ENCODE peak calls at places on chromosomes 13 and 19, in seven cellular contexts. H is progenitor cell of endocrine pancreas, Z is A549, L is hepatocyte, D is neural progenitor cell, U is Calu3, Y is left ventricle myocardium inferior. X is an unnamed sample.

GRCh38 chr13:52955505-52955904 is 73.1 kb upstream of the OLFM4 start:
- DNase-seq in H (no peak), Z (no peak), L (no peak), D (peak; percentile 73), U (no peak), Y (no peak), X (no peak)

GRCh38 chr13:38180100-38180499 is 169.6 kb upstream of the UFM1 start:
- DNase-seq in H (no peak), Z (no peak), L (no peak), D (no peak), U (no peak), Y (no peak), X (no peak)

GRCh38 chr13:36787181-36787580 is 31.8 kb upstream of the RFXAP start:
- DNase-seq in H (no peak), Z (no peak), L (no peak), D (no peak), U (no peak), Y (no peak), X (no peak)

GRCh38 chr13:112835344-112835743 is 133.7 kb upstream of the MCF2L start:
- DNase-seq in H (no peak), Z (no peak), L (no peak), D (no peak), U (no peak), Y (no peak), X (no peak)

GRCh38 chr19:35083678-35084077 is 31.9 kb upstream of the FXYD3 start:
- DNase-seq in H (no peak), Z (no peak), L (no peak), D (no peak), U (no peak), Y (no peak), X (no peak)

GRCh38 chr19:49913720-49914119 is 15.3 kb upstream of the ATF5 start:
- DNase-seq in H (no peak), Z (no peak), L (no peak), D (no peak), U (no peak), Y (no peak), X (no peak)

GRCh38 chr13:23986619-23987018 is 89.3 kb upstream of the C1QTNF9B start:
- DNase-seq in H (no peak), Z (no peak), L (no peak), D (no peak), U (no peak), Y (no peak), X (no peak)

GRCh38 chr13:76929975-76930374 is 18.3 kb upstream of the ACOD1 start:
- DNase-seq in H (no peak), Z (no peak), L (no peak), D (no peak), U (no peak), Y (no peak), X (no peak)

GRCh38 chr13:109383683-109384082 is 402.7 kb downstream of the IRS2 start:
- DNase-seq in H (no peak), Z (no peak), L (peak; percentile 33), D (no peak), U (no peak), Y (no peak), X (no peak)

GRCh38 chr13:92989301-92989700 is 237.3 kb upstream of the GPC6 start:
- DNase-seq in H (no peak), Z (no peak), L (no peak), D (no peak), U (no peak), Y (no peak), X (no peak)

GRCh38 chr19:1872807-1873523 is 9.6 kb upstream of the KLF16 start:
- DNase-seq in H (no peak), Z (no peak), L (no peak), D (no peak), U (no peak), Y (no peak), X (no peak)

GRCh38 chr13:24185591-24186232 is 25.2 kb downstream of the SPATA13 start:
- DNase-seq in H (no peak), Z (no peak), L (no peak), D (no peak), U (no peak), Y (no peak), X (no peak)

GRCh38 chr13:29435125-29435911 is 160.2 kb downstream of the SLC7A1 start:
- DNase-seq in H (no peak), Z (no peak), L (peak; percentile 63), D (no peak), U (no peak), Y (no peak), X (no peak)

GRCh38 chr13:66138172-66138811 is 1091.8 kb downstream of the PCDH9 start:
- DNase-seq in H (no peak), Z (no peak), L (no peak), D (no peak), U (no peak), Y (no peak), X (no peak)

GRCh38 chr13:74306496-74306895 is 172.3 kb upstream of the KLF12 start:
- DNase-seq in H (no peak), Z (no peak), L (no peak), D (no peak), U (no peak), Y (no peak), X (no peak)

GRCh38 chr13:40477623-40478608 is 188.5 kb downstream of the FOXO1 start:
- DNase-seq in H (no peak), Z (no peak), L (no peak), D (peak; percentile 18), U (no peak), Y (peak; percentile 62), X (no peak)

GRCh38 chr13:108214511-108215383 is 589 bp downstream of the LIG4 start:
- DNase-seq in H (no peak), Z (no peak), L (peak; percentile 45), D (peak; percentile 51), U (no peak), Y (no peak), X (peak; percentile 50)

GRCh38 chr19:30669329-30670010 is 297.3 kb downstream of the ZNF536 start:
- DNase-seq in H (peak; percentile 78), Z (peak; percentile 66), L (peak; percentile 81), D (peak; percentile 80), U (peak; percentile 63), Y (peak; percentile 68), X (peak; percentile 82)

GRCh38 chr13:26998265-26998664 is 173.3 kb downstream of the USP12 start:
- DNase-seq in H (no peak), Z (no peak), L (no peak), D (no peak), U (no peak), Y (no peak), X (no peak)

DNA sequence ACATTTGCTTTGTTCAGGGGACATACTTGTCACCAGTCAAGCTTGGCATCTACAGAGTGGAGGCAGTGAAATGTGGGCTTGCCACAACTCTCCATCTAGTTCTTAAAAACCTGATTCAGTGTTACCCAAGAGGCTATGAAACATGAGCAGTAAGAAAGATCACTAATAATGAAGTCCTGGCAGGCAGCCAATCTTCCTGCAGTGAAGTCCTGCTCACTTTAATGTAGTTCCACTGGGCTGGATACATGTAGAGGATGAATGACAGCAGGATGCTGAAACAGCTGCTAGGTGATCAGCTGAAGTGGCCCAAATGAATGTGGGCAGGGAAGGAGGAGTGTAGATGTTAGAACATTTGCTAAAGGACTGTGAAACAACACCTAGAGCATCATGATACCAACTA is 1213.1 kb downstream of the OLFM4 start:
- DNase-seq in H (no peak), Z (no peak), L (peak; percentile 37), D (no peak), U (no peak), Y (no peak), X (no peak)
- TF ChIP-seq CTCF in H (no peak), Z (no peak), L (no peak), D (no peak), U (no peak), Y (no peak), X (no peak)

GRCh38 chr13:49247722-49248432 is at the start of gene CDADC1:
- DNase-seq in H (peak; percentile 93), Z (peak; percentile 80), L (peak; percentile 99), D (peak; percentile 99), U (peak; percentile 93), Y (peak; percentile 98), X (peak; percentile 91)
- TF ChIP-seq CTCF in H (no peak), Z (no peak), L (no peak), D (no peak), U (no peak), Y (no peak), X (no peak)

DNA sequence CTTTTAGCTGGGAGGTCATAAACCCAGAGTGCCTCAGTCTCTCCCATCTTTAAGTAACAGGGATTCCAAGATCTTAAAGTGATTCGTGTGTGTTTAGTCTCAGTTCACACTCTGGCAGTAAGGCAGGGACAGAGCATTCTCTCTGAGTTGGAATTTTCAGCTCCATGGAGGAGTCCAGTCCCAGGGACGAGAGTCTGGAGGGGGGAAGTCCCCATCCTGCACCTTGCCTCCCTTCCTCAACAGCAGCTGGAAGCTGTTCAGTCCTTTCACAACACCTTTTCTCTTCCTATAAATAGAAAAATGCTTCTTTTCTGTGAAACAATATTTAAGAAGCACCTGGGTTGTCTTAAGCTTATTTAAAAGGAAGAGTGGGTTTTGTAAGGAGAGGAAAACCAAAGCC is 82.0 kb downstream of the KLF5 start:
- DNase-seq in H (no peak), Z (no peak), L (no peak), D (no peak), U (no peak), Y (no peak), X (no peak)
- TF ChIP-seq CTCF in H (no peak), Z (no peak), L (no peak), D (no peak), U (no peak), Y (no peak), X (no peak)

DNA sequence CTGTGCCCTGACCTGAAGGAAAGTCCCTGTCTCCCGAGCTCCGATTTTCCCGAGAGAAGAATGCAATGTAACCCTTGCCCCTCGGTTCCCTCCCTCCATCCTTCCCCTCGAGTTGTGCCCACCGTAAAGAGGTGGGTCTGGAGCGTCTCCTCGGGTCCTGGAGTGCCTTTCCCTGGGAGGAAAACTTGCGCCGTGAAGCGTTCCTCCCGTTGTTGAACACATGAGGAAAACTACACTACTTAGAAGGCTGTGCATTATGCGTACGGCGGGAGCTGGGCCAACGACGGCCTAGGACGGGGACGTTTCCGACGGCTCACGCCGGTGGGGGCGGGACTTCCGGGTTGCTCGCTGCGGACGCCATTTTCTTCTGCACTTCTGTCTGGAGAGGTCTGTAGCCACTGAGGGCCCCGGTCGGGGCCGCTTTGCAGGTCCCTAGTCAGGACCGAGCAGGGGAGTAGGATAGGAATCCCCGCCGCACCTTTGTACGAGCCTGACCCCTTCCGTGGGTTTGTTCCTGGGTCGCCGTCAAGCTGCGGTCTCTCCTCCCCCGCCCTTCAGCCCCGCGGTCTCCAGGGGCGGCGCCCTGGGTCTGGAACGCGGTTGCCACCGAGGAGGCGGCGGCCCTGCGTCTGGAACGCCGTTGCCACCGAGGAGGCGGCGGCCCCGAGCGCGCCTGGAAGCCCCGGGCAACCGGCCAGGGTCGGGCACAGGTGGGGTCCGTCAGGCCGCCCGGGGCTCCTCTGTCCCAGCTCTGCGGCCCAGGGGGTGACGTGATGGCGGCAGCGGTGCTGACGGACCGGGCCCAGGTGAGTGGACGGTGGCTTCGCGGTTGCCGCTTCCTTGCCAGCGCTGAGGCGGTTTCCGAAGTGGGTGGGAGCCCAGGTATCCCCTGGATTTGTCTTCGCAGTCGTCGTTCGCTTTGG is at the start of gene ZNF264:
- DNase-seq in H (peak; percentile 70), Z (peak; percentile 77), L (peak; percentile 92), D (peak; percentile 87), U (peak; percentile 93), Y (peak; percentile 95), X (peak; percentile 90)
- TF ChIP-seq CTCF in H (peak; percentile 30), Z (no peak), L (peak; percentile 21), D (peak; percentile 29), U (no peak), Y (no peak), X (no peak)

X was measured in WERI-Rb-1.